ENCODE peak calls at places on chromosomes 12 and 14, in nine cellular contexts. L, F, R, G, C, M, K, D and Q are unnamed samples. For H3K4me1, the result is how much of the 10 kb centered on the place peaks cover.

GRCh38 chr14:75806247-75806876 is 145.3 kb downstream of the TTLL5 start:
- DNase-seq in D (no peak), K (no peak), L (no peak), G (no peak), R (no peak), M (no peak), C (no peak), F (no peak), Q (no peak)

GRCh38 chr14:96682401-96682800 is 114.8 kb upstream of the VRK1 start:
- DNase-seq in C (no peak), K (no peak), M (no peak), F (no peak), G (no peak), R (no peak), D (no peak), L (peak), Q (no peak)

GRCh38 chr12:124454735-124455134 is 112.7 kb downstream of the NCOR2 start:
- DNase-seq in K (no peak), C (no peak), M (no peak), D (no peak), R (no peak), L (no peak), G (no peak), F (no peak), Q (no peak)

GRCh38 chr12:6273931-6274687 is 36.4 kb upstream of the PLEKHG6 start:
- DNase-seq in K (no peak), M (no peak), R (no peak), C (peak), G (no peak), L (peak), D (no peak), F (peak), Q (no peak)

GRCh38 chr14:102592969-102593840 is 756 bp downstream of the RCOR1 start:
- DNase-seq in M (no peak), K (peak), L (peak), D (peak), G (peak), C (peak), F (peak), R (peak), Q (peak)

GRCh38 chr12:121697093-121697698 is 15.4 kb upstream of the TMEM120B start:
- DNase-seq in L (peak), R (no peak), F (no peak), C (peak), M (peak), G (peak), K (peak), D (no peak), Q (peak)

GRCh38 chr12:32454075-32454474 is 54.7 kb downstream of the FGD4 start:
- DNase-seq in R (no peak), M (peak), F (no peak), C (peak), K (no peak), G (no peak), L (peak), D (no peak), Q (no peak)

GRCh38 chr12:77120156-77120555 is 54.8 kb upstream of the E2F7 start:
- DNase-seq in R (no peak), D (no peak), M (peak), C (no peak), F (no peak), L (peak), K (no peak), G (no peak), Q (no peak)

GRCh38 chr12:122842505-122843405 is 7.5 kb downstream of the HIP1R start:
- DNase-seq in R (no peak), G (no peak), K (no peak), F (no peak), D (no peak), L (no peak), C (no peak), M (no peak), Q (no peak)

GRCh38 chr12:122838841-122839240 is 3.6 kb downstream of the HIP1R start:
- DNase-seq in L (no peak), F (no peak), D (no peak), G (no peak), C (no peak), M (no peak), K (no peak), R (no peak), Q (no peak)

GRCh38 chr12:122839907-122840554 is 4.8 kb downstream of the HIP1R start:
- DNase-seq in G (no peak), F (peak), C (no peak), M (no peak), L (peak), D (no peak), R (no peak), K (no peak), Q (no peak)

GRCh38 chr12:122841544-122842321 is 6.5 kb downstream of the HIP1R start:
- DNase-seq in M (peak), L (peak), K (no peak), C (peak), F (peak), D (peak), G (no peak), R (no peak), Q (no peak)

DNA sequence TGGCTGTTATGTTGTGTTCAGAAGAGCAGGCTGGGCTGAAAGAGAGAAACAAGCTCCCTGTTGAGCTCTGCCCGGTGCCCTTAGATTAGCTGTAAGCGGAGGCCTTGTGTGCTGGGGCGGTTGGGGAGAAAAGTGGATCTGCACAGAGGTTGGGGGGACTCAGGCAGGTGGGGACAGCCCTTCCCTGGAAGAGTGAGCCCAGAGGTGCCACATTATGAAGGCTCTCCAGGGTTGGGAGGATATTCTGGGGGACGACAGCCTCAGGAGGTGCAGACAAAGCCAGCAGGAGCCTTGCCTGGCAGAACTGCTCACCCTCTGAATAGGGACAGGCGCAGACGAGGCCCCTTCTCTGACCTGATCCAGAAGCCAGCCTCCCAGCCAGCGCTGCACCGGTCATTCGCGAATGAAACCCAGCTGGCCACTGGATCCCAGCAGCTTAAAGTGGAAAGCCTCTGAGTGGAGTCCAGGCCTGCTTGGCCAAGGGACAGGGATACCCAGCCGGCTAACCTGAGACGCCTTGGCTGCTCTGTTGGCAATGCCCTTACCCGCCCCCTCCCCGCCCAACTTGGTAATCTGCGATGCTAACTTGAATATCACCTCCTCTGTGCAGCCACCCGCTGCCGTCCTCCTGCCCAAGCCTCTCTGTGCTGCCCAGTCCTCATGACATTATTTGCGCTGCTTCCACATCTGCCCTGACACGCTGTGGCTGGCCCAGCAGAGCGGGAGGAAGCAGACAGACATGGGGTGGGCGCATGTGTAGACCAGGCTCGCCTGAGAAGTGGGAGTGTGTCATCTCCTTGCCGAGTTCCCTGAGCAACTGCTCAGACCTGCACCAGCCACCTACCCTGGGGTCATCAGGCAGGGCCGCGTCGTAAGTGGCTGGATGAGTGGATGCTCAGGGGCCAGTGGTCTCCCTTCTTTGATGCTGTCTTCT is 5.6 kb downstream of the HIP1R start:
- DNase-seq in M (no peak), L (no peak), G (no peak), C (no peak), F (peak), K (no peak), R (peak), D (no peak), Q (no peak)
- H3K4me1 ChIP-seq in M (under half), L (under half), G (half or more), C (under half), F (under half), K (under half), R (under half), D (half or more), Q (under half)

DNA sequence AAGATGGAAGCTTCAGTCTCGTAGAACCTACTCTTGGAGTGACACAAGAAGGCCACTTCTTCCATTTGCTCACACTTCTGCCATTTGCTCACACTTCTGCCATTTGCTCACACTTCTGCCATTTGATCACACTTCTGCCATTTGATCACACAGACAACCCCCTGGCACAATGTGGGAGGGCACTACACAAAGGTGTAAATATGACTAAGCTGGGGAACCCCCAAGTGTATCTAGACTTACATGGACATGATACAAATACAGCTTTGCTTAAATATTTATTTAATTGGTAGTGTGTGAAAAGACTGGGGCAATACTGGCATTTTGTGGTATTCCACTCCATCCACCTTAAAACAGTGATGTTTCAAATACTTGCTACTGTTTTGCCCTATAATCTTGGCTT is 296.2 kb upstream of the PPFIA2 start:
- DNase-seq in C (no peak), F (no peak), M (no peak), R (no peak), D (no peak), G (no peak), K (no peak), L (no peak), Q (no peak)
- H3K4me3 ChIP-seq in C (no peak), F (no peak), M (no peak), R (no peak), D (no peak), G (no peak), K (no peak), L (no peak), Q (no peak)

GRCh38 chr14:100104523-100105300 is 39.5 kb downstream of the EVL start:
- DNase-seq in R (peak), D (no peak), C (peak), M (peak), F (no peak), L (peak), G (no peak), K (no peak), Q (no peak)
- H3K4me1 ChIP-seq in R (half or more), D (under half), C (under half), M (under half), F (under half), L (under half), G (under half), K (half or more), Q (under half)

GRCh38 chr12:94815958-94816357 is 165.6 kb upstream of the TMCC3 start:
- DNase-seq in C (peak), F (no peak), L (no peak), G (no peak), M (no peak), K (no peak), D (no peak), R (no peak), Q (no peak)
- H3K4me3 ChIP-seq in C (no peak), F (no peak), L (no peak), G (no peak), M (no peak), K (no peak), D (no peak), R (no peak), Q (no peak)

GRCh38 chr14:69613312-69614073 is 2.1 kb downstream of the SUSD6 start:
- DNase-seq in C (no peak), M (no peak), L (no peak), F (no peak), G (no peak), D (no peak), R (no peak), K (no peak), Q (no peak)
- H3K4me1 ChIP-seq in C (under half), M (under half), L (under half), F (under half), G (under half), D (half or more), R (half or more), K (half or more), Q (under half)

DNA sequence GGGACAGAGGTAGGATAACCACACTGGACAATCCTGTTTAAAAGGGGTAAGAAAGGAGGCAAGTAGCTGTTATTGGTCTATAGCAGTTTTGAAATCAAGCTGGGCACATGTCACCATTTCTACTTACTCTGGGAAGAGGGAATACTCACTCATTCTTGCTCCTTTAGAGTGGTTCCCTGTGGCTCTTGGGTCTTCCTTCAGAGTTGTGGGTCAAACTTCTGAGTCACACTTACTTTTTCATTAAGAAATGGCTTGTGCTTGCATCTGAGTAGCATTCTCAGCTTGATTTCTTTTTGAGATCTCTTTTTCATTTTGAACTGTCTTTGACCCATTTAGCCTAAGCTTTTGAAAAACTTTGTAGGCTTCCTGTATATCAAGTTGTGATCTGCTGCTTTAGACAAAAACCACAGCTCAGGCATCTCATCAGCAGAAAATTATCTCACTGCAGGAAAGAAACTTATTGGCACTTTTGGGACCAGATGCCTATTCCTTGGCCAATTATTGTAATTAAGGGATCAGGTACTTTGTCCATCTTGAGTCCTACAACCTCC is 122.2 kb downstream of the AEBP2 start:
- DNase-seq in L (no peak), F (no peak), G (no peak), D (no peak), R (no peak), M (no peak), C (no peak), K (no peak), Q (no peak)
- H3K4me3 ChIP-seq in L (no peak), F (no peak), G (no peak), D (no peak), R (no peak), M (no peak), C (no peak), K (no peak), Q (no peak)

DNA sequence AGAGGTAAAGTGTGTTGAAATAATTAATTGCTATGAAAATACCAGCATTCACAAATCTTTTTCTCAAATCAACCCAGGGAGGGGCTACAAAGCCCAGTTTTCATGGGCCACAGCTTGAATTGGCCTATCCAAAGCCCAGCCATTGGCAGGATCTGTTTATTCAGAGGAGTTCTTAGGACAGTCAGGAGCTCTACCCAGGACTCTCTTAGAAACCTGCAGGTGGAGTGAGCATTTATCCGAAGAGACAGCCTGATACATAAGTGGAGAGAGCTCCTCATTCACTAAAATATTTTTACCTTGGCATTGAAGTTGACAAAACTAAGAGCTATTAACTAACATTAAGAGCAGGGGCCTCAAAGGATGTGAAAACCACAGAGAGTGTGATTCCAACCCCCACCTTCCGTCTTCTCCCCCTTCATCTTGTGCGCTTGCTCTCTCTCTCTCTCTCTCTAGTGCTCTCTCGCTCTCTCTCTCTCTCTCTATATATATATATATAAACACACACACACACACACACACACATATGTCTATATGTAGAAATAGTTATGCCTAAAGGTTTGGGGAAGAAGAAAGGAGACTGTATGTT is 315.5 kb downstream of the SNAPC1 start:
- DNase-seq in C (no peak), M (no peak), D (no peak), R (no peak), F (no peak), G (no peak), L (no peak), K (no peak), Q (no peak)
- H3K4me1 ChIP-seq in C (under half), M (under half), D (under half), R (under half), F (under half), G (under half), L (under half), K (under half), Q (under half)

GRCh38 chr12:46152456-46152855 is 116.4 kb downstream of the SLC38A1 start:
- DNase-seq in G (no peak), D (no peak), R (no peak), F (no peak), C (no peak), K (no peak), L (no peak), M (no peak), Q (no peak)
- H3K4me3 ChIP-seq in G (no peak), D (no peak), R (no peak), F (no peak), C (no peak), K (no peak), L (no peak), M (no peak), Q (no peak)

DNA sequence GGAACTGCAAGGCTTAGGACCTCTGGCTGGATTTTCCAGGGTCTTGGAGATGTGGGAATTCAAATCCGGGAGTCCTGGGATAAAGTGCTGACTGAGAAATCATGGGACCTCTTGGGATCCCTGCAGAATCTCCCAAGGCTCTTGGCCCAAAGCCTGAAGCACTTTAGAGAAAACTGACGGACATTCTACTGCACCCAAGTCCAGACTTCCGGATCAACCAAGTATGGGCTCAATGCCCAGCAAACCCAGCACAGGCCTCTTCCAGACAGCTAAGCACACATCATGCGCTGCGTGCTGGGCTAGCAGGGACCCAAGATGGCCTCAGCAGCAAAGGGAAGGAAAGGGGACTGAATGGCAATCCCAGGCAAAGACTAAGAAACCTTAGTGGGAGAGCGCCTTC is 85.0 kb downstream of the ACTN1 start:
- DNase-seq in K (no peak), F (peak), D (no peak), G (no peak), L (no peak), M (peak), C (no peak), R (peak), Q (no peak)
- H3K4me1 ChIP-seq in K (under half), F (under half), D (under half), G (under half), L (under half), M (under half), C (under half), R (half or more), Q (under half)

DNA sequence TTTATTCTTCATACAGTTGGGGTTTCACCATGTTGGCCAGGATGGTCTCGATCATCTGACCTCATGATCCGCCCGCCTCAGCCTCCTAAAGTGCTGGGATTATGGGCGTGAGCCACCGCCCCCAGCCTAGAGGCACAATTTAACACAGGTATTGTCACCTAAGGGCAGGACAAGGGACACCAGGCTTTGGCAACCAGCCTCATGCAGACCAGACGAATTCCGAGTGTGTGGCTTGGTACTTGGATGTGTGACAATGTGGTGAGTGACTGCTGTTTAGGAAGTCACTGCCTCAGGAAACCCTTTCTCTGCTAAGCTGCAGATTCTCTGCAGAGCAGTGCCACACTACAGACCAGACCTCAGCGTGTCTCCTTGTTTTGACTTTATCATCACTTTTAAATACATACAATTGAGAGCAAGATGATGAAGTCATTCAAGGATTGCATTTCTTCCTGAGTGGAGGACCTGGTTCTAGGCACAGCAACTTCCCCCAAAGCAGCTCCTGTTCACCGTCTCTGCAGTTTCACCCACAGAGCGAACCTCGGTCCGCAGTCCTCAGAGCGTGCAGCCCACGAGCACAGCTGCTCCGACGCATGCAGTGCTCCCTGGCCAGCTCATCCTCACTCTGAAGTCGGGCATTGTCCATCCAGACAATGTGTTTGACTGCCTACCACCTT is 235.1 kb downstream of the CHST11 start:
- DNase-seq in M (no peak), K (no peak), F (no peak), C (no peak), L (no peak), D (no peak), R (no peak), G (no peak), Q (no peak)
- H3K4me3 ChIP-seq in M (no peak), K (no peak), F (no peak), C (no peak), L (no peak), D (no peak), R (no peak), G (no peak), Q (no peak)